ENCODE peak calls at places on chromosomes 11 and 22, in seven cellular contexts. H is suprapubic skin, I is spleen, Q is tibial nerve, S is IMR-90, B is heart left ventricle, F is sigmoid colon. Z is an unnamed sample.

GRCh38 chr11:3803726-3804510 is 4.4 kb upstream of the PGAP2 start:
- DNase-seq in H (no peak), I (no peak), Q (no peak), S (peak), B (no peak), F (no peak), Z (peak)

GRCh38 chr11:131824766-131825165 is 454.4 kb downstream of the NTM start:
- DNase-seq in H (no peak), I (no peak), Q (peak), S (peak), B (no peak), F (no peak), Z (peak)

GRCh38 chr11:7604331-7604973 is 68.8 kb downstream of the CYB5R2 start:
- DNase-seq in H (no peak), I (no peak), Q (no peak), S (no peak), B (no peak), F (no peak), Z (no peak)

GRCh38 chr11:132586801-132587200 is 945.5 kb downstream of the OPCML start:
- DNase-seq in H (no peak), I (no peak), Q (no peak), S (peak), B (no peak), F (no peak), Z (no peak)

GRCh38 chr22:31567702-31568101 is 71.4 kb downstream of the SFI1 start:
- DNase-seq in H (no peak), I (no peak), Q (no peak), S (no peak), B (no peak), F (no peak), Z (no peak)

GRCh38 chr11:110972640-110973039 is 260.4 kb upstream of the ARHGAP20 start:
- DNase-seq in H (no peak), I (no peak), Q (peak), S (peak), B (no peak), F (no peak), Z (no peak)

GRCh38 chr11:8229299-8230177 is 34.1 kb downstream of the LMO1 start:
- DNase-seq in H (no peak), I (peak), Q (no peak), S (no peak), B (peak), F (no peak), Z (no peak)

GRCh38 chr11:120316880-120317688 is 8.0 kb upstream of the TLCD5 start:
- DNase-seq in H (peak), I (no peak), Q (peak), S (peak), B (peak), F (peak), Z (peak)

GRCh38 chr11:118913411-118914125 is 12.2 kb downstream of the BCL9L start:
- DNase-seq in H (no peak), I (peak), Q (no peak), S (no peak), B (no peak), F (no peak), Z (no peak)

GRCh38 chr11:82719316-82719715 is 14.3 kb downstream of the FAM181B start:
- DNase-seq in H (no peak), I (no peak), Q (no peak), S (no peak), B (peak), F (no peak), Z (no peak)

GRCh38 chr11:12602421-12602820 is 71.8 kb upstream of the TEAD1 start:
- DNase-seq in H (no peak), I (no peak), Q (no peak), S (no peak), B (no peak), F (no peak), Z (no peak)

GRCh38 chr11:11306855-11307254 is 46.2 kb downstream of the CSNK2A3 start:
- DNase-seq in H (no peak), I (no peak), Q (no peak), S (peak), B (no peak), F (no peak), Z (no peak)

GRCh38 chr22:22111267-22111751 is 128.7 kb upstream of the TOP3B start:
- DNase-seq in H (no peak), I (no peak), Q (no peak), S (peak), B (no peak), F (no peak), Z (no peak)

GRCh38 chr11:3865388-3866193 is 10.1 kb downstream of the STIM1 start:
- DNase-seq in H (no peak), I (no peak), Q (no peak), S (peak), B (no peak), F (no peak), Z (no peak)

GRCh38 chr11:3732671-3733070 is 61.5 kb upstream of the CHRNA10 start:
- DNase-seq in H (no peak), I (no peak), Q (no peak), S (no peak), B (no peak), F (no peak), Z (no peak)

GRCh38 chr11:70490208-70490607 is 91.9 kb downstream of the CTTN start:
- DNase-seq in H (no peak), I (peak), Q (no peak), S (no peak), B (no peak), F (peak), Z (no peak)

GRCh38 chr22:26891431-26891830 is 234.0 kb downstream of the MIAT start:
- DNase-seq in H (no peak), I (no peak), Q (no peak), S (peak), B (no peak), F (no peak), Z (no peak)

GRCh38 chr11:64759722-64760719 is at the start of gene PYGM:
- DNase-seq in H (peak), I (peak), Q (peak), S (no peak), B (peak), F (peak), Z (no peak)

GRCh38 chr11:12454782-12455181 is 77.4 kb downstream of the PARVA start:
- DNase-seq in H (no peak), I (no peak), Q (no peak), S (peak), B (no peak), F (no peak), Z (no peak)

GRCh38 chr11:4038973-4039372 is 55.6 kb upstream of the RRM1 start:
- DNase-seq in H (no peak), I (no peak), Q (no peak), S (peak), B (no peak), F (no peak), Z (no peak)

GRCh38 chr11:122601131-122602125 is 54.1 kb upstream of the UBASH3B start:
- DNase-seq in H (no peak), I (no peak), Q (peak), S (peak), B (no peak), F (no peak), Z (peak)

GRCh38 chr11:75352417-75353206 is 1.2 kb upstream of the ARRB1 start:
- DNase-seq in H (no peak), I (peak), Q (no peak), S (no peak), B (no peak), F (peak), Z (no peak)

GRCh38 chr11:102643941-102644340 is 18.8 kb upstream of the MMP20 start:
- DNase-seq in H (no peak), I (no peak), Q (no peak), S (no peak), B (no peak), F (no peak), Z (no peak)

GRCh38 chr11:107598225-107599139 is 7.5 kb downstream of the ELMOD1 start:
- DNase-seq in H (no peak), I (no peak), Q (no peak), S (no peak), B (no peak), F (no peak), Z (no peak)

GRCh38 chr11:8382436-8383053 is 118.9 kb upstream of the LMO1 start:
- DNase-seq in H (no peak), I (no peak), Q (no peak), S (peak), B (no peak), F (no peak), Z (no peak)

GRCh38 chr11:21814169-21814568 is 378.7 kb upstream of the ANO5 start:
- DNase-seq in H (no peak), I (no peak), Q (no peak), S (no peak), B (no peak), F (no peak), Z (no peak)

GRCh38 chr11:67492801-67493547 is 10.1 kb downstream of the AIP start:
- DNase-seq in H (no peak), I (no peak), Q (no peak), S (no peak), B (no peak), F (peak), Z (no peak)

GRCh38 chr11:63920126-63920869 is 3.3 kb upstream of the RCOR2 start:
- DNase-seq in H (no peak), I (no peak), Q (no peak), S (no peak), B (peak), F (peak), Z (no peak)

GRCh38 chr11:70889411-70889810 is 363.0 kb downstream of the SHANK2 start:
- DNase-seq in H (no peak), I (peak), Q (no peak), S (no peak), B (no peak), F (no peak), Z (no peak)

GRCh38 chr22:36113121-36113520 is 47.4 kb downstream of the APOL3 start:
- DNase-seq in H (no peak), I (no peak), Q (no peak), S (no peak), B (no peak), F (peak), Z (no peak)

GRCh38 chr11:134976540-134976939 is 564.5 kb upstream of the B3GAT1 start:
- DNase-seq in H (no peak), I (no peak), Q (no peak), S (no peak), B (no peak), F (no peak), Z (no peak)

GRCh38 chr11:120248551-120249278 is 8.8 kb downstream of the POU2F3 start:
- DNase-seq in H (no peak), I (peak), Q (no peak), S (peak), B (no peak), F (no peak), Z (no peak)

GRCh38 chr11:114416441-114416928 is 16.0 kb downstream of the RBM7 start:
- DNase-seq in H (no peak), I (no peak), Q (no peak), S (peak), B (no peak), F (no peak), Z (no peak)

GRCh38 chr22:46740910-46741785 is 3.1 kb upstream of the CERK start:
- DNase-seq in H (peak), I (no peak), Q (no peak), S (no peak), B (no peak), F (no peak), Z (no peak)

GRCh38 chr11:129385801-129386200 is 10.2 kb downstream of the BARX2 start:
- DNase-seq in H (no peak), I (no peak), Q (no peak), S (no peak), B (no peak), F (no peak), Z (no peak)

GRCh38 chr11:1300569-1301187 is 8.8 kb downstream of the TOLLIP start:
- DNase-seq in H (peak), I (peak), Q (no peak), S (no peak), B (no peak), F (no peak), Z (no peak)
- TF ChIP-seq POLR2A in H (no peak), I (no peak), Q (no peak), S (no peak), B (no peak), F (no peak), Z (no peak)

GRCh38 chr22:38138961-38139360 is 28.5 kb upstream of the BAIAP2L2 start:
- DNase-seq in H (peak), I (no peak), Q (no peak), S (no peak), B (no peak), F (peak), Z (no peak)

GRCh38 chr22:38137876-38138687 is 27.6 kb upstream of the BAIAP2L2 start:
- DNase-seq in H (peak), I (no peak), Q (no peak), S (no peak), B (no peak), F (peak), Z (no peak)

GRCh38 chr22:38135133-38135706 is 24.7 kb upstream of the BAIAP2L2 start:
- DNase-seq in H (no peak), I (no peak), Q (no peak), S (peak), B (no peak), F (peak), Z (peak)

GRCh38 chr22:38133331-38133730 is 22.8 kb upstream of the BAIAP2L2 start:
- DNase-seq in H (peak), I (peak), Q (no peak), S (no peak), B (no peak), F (no peak), Z (no peak)

GRCh38 chr22:38136607-38137006 is 26.1 kb upstream of the BAIAP2L2 start:
- DNase-seq in H (peak), I (no peak), Q (no peak), S (no peak), B (no peak), F (no peak), Z (no peak)
- TF ChIP-seq CTCF in H (no peak), I (no peak), Q (no peak), S (no peak), B (no peak), F (no peak), Z (no peak)

DNA sequence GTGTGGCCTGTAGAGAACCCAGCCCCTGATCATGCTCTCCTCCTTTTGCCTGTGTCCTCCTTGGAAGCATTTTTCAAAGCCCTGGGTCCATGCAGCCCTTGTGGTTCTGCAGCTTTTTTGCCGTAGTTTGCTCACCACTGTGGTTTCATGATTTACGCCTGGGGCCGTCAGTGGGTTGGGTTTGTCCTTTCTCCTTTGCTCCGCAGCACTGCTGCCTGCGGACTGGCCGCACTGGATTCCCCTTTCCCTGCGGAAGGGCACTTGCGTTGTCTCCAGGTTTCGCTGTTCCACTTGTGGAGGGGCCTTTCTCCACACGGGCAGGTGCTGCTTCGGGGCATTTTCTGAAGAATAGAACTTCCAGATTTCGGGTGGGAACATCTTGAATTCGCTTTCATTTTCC is 1260.9 kb downstream of the BRD1 start:
- DNase-seq in H (no peak), I (no peak), Q (no peak), S (no peak), B (no peak), F (no peak), Z (no peak)
- H3K4me3 ChIP-seq in H (peak), I (no peak), Q (no peak), S (no peak), B (no peak), F (no peak), Z (no peak)

DNA sequence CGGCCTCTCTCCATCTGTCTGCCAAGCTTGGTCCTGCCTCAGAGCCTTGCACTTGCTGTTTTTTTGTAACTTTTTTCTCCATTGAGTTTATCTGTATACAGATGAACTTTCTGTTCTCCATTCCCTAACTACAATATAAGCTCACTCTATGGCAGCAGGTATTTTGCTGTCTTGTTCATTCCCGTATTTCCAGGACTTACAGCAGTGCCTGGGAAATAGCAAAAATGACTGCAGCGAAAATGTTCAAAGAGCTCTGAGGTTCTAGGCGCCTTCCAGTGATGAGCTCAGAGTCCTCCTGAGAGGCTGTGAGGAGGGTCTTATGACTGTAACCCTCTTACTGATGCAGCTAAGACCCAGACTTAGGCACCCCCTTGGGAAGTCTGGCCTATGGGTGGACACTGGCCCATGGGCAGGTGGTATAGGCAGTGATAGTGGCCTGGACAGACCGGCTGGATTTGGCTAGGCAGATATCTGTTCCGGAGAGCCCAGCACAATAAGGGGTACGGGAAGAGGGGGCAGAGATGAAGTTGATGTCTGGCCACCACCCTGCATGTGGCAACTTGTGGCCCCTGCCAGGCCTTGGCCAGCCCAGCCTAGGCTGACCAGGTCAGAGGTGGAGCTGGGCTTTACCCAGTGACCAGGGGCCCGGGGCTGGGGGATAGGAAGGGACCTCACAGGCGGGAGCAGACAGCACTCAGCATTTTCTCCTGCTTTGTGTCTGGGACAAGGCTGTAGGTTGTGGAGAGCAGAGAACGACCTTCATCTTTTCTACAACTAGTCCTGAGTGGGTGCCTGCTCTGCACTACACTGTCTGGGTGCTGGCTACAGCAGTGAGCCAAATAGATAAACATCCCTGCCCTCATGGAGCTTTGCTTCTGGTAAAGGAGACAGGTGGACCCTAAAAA is 4.6 kb downstream of the ATF4 start:
- DNase-seq in H (no peak), I (no peak), Q (no peak), S (no peak), B (no peak), F (no peak), Z (no peak)
- TF ChIP-seq POLR2A in H (no peak), I (no peak), Q (no peak), S (no peak), B (no peak), F (no peak), Z (no peak)

GRCh38 chr22:50548046-50548912 is 2.6 kb downstream of the KLHDC7B start:
- DNase-seq in H (no peak), I (peak), Q (no peak), S (no peak), B (no peak), F (no peak), Z (no peak)
- TF ChIP-seq CTCF in H (no peak), I (peak), Q (no peak), S (no peak), B (no peak), F (no peak), Z (no peak)